ENCODE peak calls at places on chromosomes 16 and 17, in five cellular contexts. One of them, this sample, is unnamed.

GRCh38 chr16:29641561-29641960 is 21.5 kb upstream of the SPN start:
- DNase-seq in astrocyte of the cerebellum: no peak
- DNase-seq in uterus: no peak
- DNase-seq in kidney: no peak
- DNase-seq in cardiac muscle cell: no peak
- DNase-seq in this sample: no peak

GRCh38 chr17:50872710-50873424 is 6.7 kb upstream of the TOB1 start:
- DNase-seq in astrocyte of the cerebellum: peak; percentile 34
- DNase-seq in uterus: no peak
- DNase-seq in kidney: no peak
- DNase-seq in cardiac muscle cell: peak; percentile 71
- DNase-seq in this sample: peak; percentile 48

GRCh38 chr16:68281368-68282063 is 17.2 kb downstream of the SLC7A6 start:
- DNase-seq in astrocyte of the cerebellum: no peak
- DNase-seq in uterus: no peak
- DNase-seq in kidney: no peak
- DNase-seq in cardiac muscle cell: no peak
- DNase-seq in this sample: no peak

GRCh38 chr17:31510273-31511175 is 119.0 kb downstream of the RAB11FIP4 start:
- DNase-seq in astrocyte of the cerebellum: no peak
- DNase-seq in uterus: no peak
- DNase-seq in kidney: no peak
- DNase-seq in cardiac muscle cell: no peak
- DNase-seq in this sample: no peak

GRCh38 chr16:19005561-19006445 is 22.1 kb downstream of the TMC7 start:
- DNase-seq in astrocyte of the cerebellum: no peak
- DNase-seq in uterus: no peak
- DNase-seq in kidney: no peak
- DNase-seq in cardiac muscle cell: no peak
- DNase-seq in this sample: peak; percentile 98

GRCh38 chr16:53821957-53822625 is 118.1 kb downstream of the FTO start:
- DNase-seq in astrocyte of the cerebellum: peak; percentile 51
- DNase-seq in uterus: no peak
- DNase-seq in kidney: no peak
- DNase-seq in cardiac muscle cell: peak; percentile 79
- DNase-seq in this sample: peak; percentile 72

GRCh38 chr17:80662557-80662956 is 117.9 kb downstream of the RPTOR start:
- DNase-seq in astrocyte of the cerebellum: no peak
- DNase-seq in uterus: no peak
- DNase-seq in kidney: no peak
- DNase-seq in cardiac muscle cell: no peak
- DNase-seq in this sample: no peak

GRCh38 chr17:79033741-79034501 is 10.0 kb downstream of the C1QTNF1 start:
- DNase-seq in astrocyte of the cerebellum: no peak
- DNase-seq in uterus: peak; percentile 29
- DNase-seq in kidney: no peak
- DNase-seq in cardiac muscle cell: peak; percentile 78
- DNase-seq in this sample: peak; percentile 20

GRCh38 chr17:56319531-56319930 is 166.3 kb downstream of the ANKFN1 start:
- DNase-seq in astrocyte of the cerebellum: peak; percentile 51
- DNase-seq in uterus: no peak
- DNase-seq in kidney: no peak
- DNase-seq in cardiac muscle cell: peak; percentile 13
- DNase-seq in this sample: peak; percentile 59

GRCh38 chr17:68089881-68090280 is 54.3 kb downstream of the KPNA2 start:
- DNase-seq in astrocyte of the cerebellum: no peak
- DNase-seq in uterus: no peak
- DNase-seq in kidney: no peak
- DNase-seq in cardiac muscle cell: peak; percentile 26
- DNase-seq in this sample: peak; percentile 46

GRCh38 chr17:80312621-80313135 is 52.0 kb downstream of the RNF213 start:
- DNase-seq in astrocyte of the cerebellum: no peak
- DNase-seq in uterus: no peak
- DNase-seq in kidney: no peak
- DNase-seq in cardiac muscle cell: no peak
- DNase-seq in this sample: no peak

GRCh38 chr17:75277664-75278071 is 6.6 kb upstream of the MIF4GD start:
- DNase-seq in astrocyte of the cerebellum: peak; percentile 55
- DNase-seq in uterus: no peak
- DNase-seq in kidney: no peak
- DNase-seq in cardiac muscle cell: no peak
- DNase-seq in this sample: peak; percentile 25

GRCh38 chr16:78489072-78489471 is 389.6 kb downstream of the WWOX start:
- DNase-seq in astrocyte of the cerebellum: no peak
- DNase-seq in uterus: no peak
- DNase-seq in kidney: no peak
- DNase-seq in cardiac muscle cell: no peak
- DNase-seq in this sample: no peak

GRCh38 chr16:66547101-66547989 is 2.6 kb downstream of the TK2 start:
- DNase-seq in astrocyte of the cerebellum: no peak
- DNase-seq in uterus: no peak
- DNase-seq in kidney: no peak
- DNase-seq in cardiac muscle cell: no peak
- DNase-seq in this sample: no peak

GRCh38 chr16:14013571-14014283 is 57.4 kb upstream of the MRTFB start:
- DNase-seq in astrocyte of the cerebellum: peak; percentile 88
- DNase-seq in uterus: peak; percentile 49
- DNase-seq in kidney: no peak
- DNase-seq in cardiac muscle cell: peak; percentile 80
- DNase-seq in this sample: peak; percentile 94

GRCh38 chr16:14015017-14015416 is 56.1 kb upstream of the MRTFB start:
- DNase-seq in astrocyte of the cerebellum: no peak
- DNase-seq in uterus: no peak
- DNase-seq in kidney: no peak
- DNase-seq in cardiac muscle cell: no peak
- DNase-seq in this sample: no peak

GRCh38 chr16:14015461-14015860 is 55.7 kb upstream of the MRTFB start:
- DNase-seq in astrocyte of the cerebellum: no peak
- DNase-seq in uterus: no peak
- DNase-seq in kidney: no peak
- DNase-seq in cardiac muscle cell: no peak
- DNase-seq in this sample: no peak

GRCh38 chr16:14014284-14014625 is 56.9 kb upstream of the MRTFB start:
- DNase-seq in astrocyte of the cerebellum: no peak
- DNase-seq in uterus: no peak
- DNase-seq in kidney: no peak
- DNase-seq in cardiac muscle cell: no peak
- DNase-seq in this sample: peak; percentile 87

DNA sequence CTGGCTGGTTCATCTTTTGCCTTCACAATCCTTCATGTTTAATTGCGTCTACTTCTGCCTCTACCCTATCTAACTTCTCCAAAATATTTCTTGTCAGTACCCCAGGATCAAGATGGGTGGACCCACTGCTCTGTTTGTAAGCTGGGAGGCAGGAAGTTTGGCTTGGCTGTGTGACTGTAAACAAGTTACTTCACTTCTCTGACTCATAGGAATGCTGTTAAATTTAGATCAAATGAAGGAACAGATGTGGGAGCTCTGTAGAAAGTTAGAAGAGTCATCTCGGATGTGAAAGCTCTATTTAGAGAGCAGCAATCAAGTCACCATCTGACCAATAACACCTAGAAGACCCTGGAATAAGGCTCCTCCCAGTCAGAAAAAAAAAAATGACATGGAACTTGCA is 55.2 kb upstream of the MRTFB start:
- DNase-seq in astrocyte of the cerebellum: peak; percentile 53
- DNase-seq in uterus: no peak
- DNase-seq in kidney: no peak
- DNase-seq in cardiac muscle cell: peak; percentile 81
- DNase-seq in this sample: peak; percentile 89
- TF ChIP-seq CTCF in astrocyte of the cerebellum: no peak
- TF ChIP-seq CTCF in uterus: no peak
- TF ChIP-seq CTCF in kidney: no peak
- TF ChIP-seq CTCF in cardiac muscle cell: no peak
- TF ChIP-seq CTCF in this sample: no peak

GRCh38 chr17:64387145-64387473 is 3.6 kb downstream of the PECAM1 start:
- DNase-seq in astrocyte of the cerebellum: no peak
- DNase-seq in uterus: no peak
- DNase-seq in kidney: peak; percentile 56
- DNase-seq in cardiac muscle cell: no peak
- DNase-seq in this sample: no peak

GRCh38 chr17:64386412-64387144 is 4.1 kb downstream of the PECAM1 start:
- DNase-seq in astrocyte of the cerebellum: no peak
- DNase-seq in uterus: no peak
- DNase-seq in kidney: peak; percentile 57
- DNase-seq in cardiac muscle cell: peak; percentile 25
- DNase-seq in this sample: no peak

GRCh38 chr17:64388961-64389565 is 1.6 kb downstream of the PECAM1 start:
- DNase-seq in astrocyte of the cerebellum: no peak
- DNase-seq in uterus: no peak
- DNase-seq in kidney: peak; percentile 39
- DNase-seq in cardiac muscle cell: no peak
- DNase-seq in this sample: no peak

GRCh38 chr17:64385187-64386083 is 5.2 kb downstream of the PECAM1 start:
- DNase-seq in astrocyte of the cerebellum: peak; percentile 92
- DNase-seq in uterus: peak; percentile 52
- DNase-seq in kidney: peak; percentile 92
- DNase-seq in cardiac muscle cell: peak; percentile 83
- DNase-seq in this sample: peak; percentile 60

DNA sequence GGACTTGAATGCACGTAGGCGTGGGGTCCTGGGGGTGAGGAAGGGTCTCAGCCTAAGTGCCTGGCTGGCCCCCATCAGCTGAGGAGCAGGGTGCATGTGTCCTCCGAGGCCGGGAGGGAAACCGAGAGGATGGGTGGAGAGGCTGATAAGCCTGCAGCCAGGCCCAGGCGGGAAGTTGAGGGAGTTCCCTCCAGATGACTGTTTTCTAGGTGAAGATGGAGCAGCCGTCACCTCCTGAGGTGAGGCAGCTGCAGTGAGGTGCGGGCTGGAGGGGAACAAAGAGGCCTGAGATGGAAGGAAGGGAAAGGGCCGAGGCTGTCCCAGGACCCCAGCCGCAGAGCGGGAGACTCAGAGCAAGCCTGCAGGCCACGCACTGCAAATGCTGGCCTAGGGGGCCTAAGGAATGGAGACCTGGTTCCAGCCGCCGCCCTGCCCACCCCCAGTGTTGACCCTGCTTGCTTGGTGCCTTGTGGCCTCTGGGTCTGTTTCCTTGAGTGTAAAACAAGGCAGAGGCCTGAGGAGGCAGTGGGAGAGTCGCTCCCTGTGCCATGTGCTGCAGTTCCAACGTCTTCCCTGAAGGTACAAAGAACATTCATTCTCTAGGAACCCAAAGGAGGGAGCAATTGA is 3.0 kb downstream of the PECAM1 start:
- DNase-seq in astrocyte of the cerebellum: no peak
- DNase-seq in uterus: no peak
- DNase-seq in kidney: peak; percentile 69
- DNase-seq in cardiac muscle cell: no peak
- DNase-seq in this sample: no peak
- H3K4me3 ChIP-seq in astrocyte of the cerebellum: no peak overlapping the region
- H3K4me3 ChIP-seq in uterus: peak overlapping the region; percentile 18
- H3K4me3 ChIP-seq in kidney: peak overlapping the region; percentile 23
- H3K4me3 ChIP-seq in cardiac muscle cell: no peak overlapping the region
- H3K4me3 ChIP-seq in this sample: no peak overlapping the region

GRCh38 chr17:8988263-8988662 is 22.8 kb upstream of the PIK3R5 start:
- DNase-seq in astrocyte of the cerebellum: no peak
- DNase-seq in uterus: no peak
- DNase-seq in kidney: no peak
- DNase-seq in cardiac muscle cell: no peak
- DNase-seq in this sample: no peak

GRCh38 chr17:8991514-8992285 is 26.2 kb upstream of the PIK3R5 start:
- DNase-seq in astrocyte of the cerebellum: peak; percentile 44
- DNase-seq in uterus: no peak
- DNase-seq in kidney: no peak
- DNase-seq in cardiac muscle cell: peak; percentile 72
- DNase-seq in this sample: peak; percentile 64

GRCh38 chr17:8981443-8981842 is 15.9 kb upstream of the PIK3R5 start:
- DNase-seq in astrocyte of the cerebellum: no peak
- DNase-seq in uterus: no peak
- DNase-seq in kidney: no peak
- DNase-seq in cardiac muscle cell: no peak
- DNase-seq in this sample: no peak

GRCh38 chr17:8985054-8985701 is 19.7 kb upstream of the PIK3R5 start:
- DNase-seq in astrocyte of the cerebellum: no peak
- DNase-seq in uterus: no peak
- DNase-seq in kidney: no peak
- DNase-seq in cardiac muscle cell: no peak
- DNase-seq in this sample: no peak

DNA sequence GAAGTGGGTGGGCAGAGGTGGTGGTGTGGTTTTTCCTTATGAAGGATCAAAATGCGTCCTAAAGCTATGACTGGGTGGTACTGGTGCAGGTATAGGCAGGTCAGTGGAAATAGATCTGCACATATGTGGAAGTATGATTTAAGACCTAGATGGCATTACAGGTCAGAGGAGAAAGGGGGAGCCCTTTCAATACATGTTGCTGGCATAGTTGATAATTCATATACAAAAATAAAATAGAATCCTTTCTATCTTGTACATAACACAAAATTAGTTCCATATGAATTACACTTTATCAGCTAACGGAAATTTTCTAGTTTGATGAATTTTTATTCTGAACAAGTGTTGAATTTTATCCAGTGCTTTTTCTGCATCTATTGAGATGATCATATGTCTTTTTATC is 20.8 kb upstream of the PIK3R5 start:
- DNase-seq in astrocyte of the cerebellum: no peak
- DNase-seq in uterus: no peak
- DNase-seq in kidney: no peak
- DNase-seq in cardiac muscle cell: no peak
- DNase-seq in this sample: no peak
- TF ChIP-seq CTCF in astrocyte of the cerebellum: no peak
- TF ChIP-seq CTCF in uterus: no peak
- TF ChIP-seq CTCF in kidney: no peak
- TF ChIP-seq CTCF in cardiac muscle cell: peak; percentile 12
- TF ChIP-seq CTCF in this sample: peak; percentile 6

GRCh38 chr16:3180445-3180878 is 7.5 kb upstream of the OR1F1 start:
- DNase-seq in astrocyte of the cerebellum: no peak
- DNase-seq in uterus: no peak
- DNase-seq in kidney: no peak
- DNase-seq in cardiac muscle cell: no peak
- DNase-seq in this sample: peak; percentile 50
- H3K4me3 ChIP-seq in astrocyte of the cerebellum: no peak overlapping the region
- H3K4me3 ChIP-seq in uterus: no peak overlapping the region
- H3K4me3 ChIP-seq in kidney: no peak overlapping the region
- H3K4me3 ChIP-seq in cardiac muscle cell: no peak overlapping the region
- H3K4me3 ChIP-seq in this sample: no peak overlapping the region

DNA sequence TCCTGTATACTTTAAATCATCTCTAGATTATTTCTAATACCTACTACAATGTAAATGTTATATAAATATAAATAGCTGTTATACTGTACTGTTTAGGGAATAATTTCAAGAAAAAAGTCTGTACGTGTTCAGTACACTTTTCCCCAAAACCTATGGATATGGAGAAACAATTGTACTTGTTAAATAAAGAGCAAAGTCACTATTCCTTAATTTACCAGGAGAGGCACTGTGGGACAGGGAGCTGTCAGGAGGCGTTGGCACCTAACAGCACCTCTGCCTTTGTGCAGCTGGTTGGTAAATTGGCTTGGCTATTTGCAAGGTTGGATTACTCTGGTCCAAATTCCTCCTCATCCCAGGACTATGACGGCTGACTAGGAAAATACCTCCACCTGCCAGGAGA is 28.0 kb downstream of the CRHR1 start:
- DNase-seq in astrocyte of the cerebellum: no peak
- DNase-seq in uterus: no peak
- DNase-seq in kidney: no peak
- DNase-seq in cardiac muscle cell: peak; percentile 15
- DNase-seq in this sample: peak; percentile 40
- TF ChIP-seq CTCF in astrocyte of the cerebellum: no peak
- TF ChIP-seq CTCF in uterus: no peak
- TF ChIP-seq CTCF in kidney: no peak
- TF ChIP-seq CTCF in cardiac muscle cell: no peak
- TF ChIP-seq CTCF in this sample: peak; percentile 43